ENCODE peak calls at places on chromosomes 4 and X, in five cellular contexts. One of them, this sample, is unnamed.

GRCh38 chrX:153582896-153583295 is 16.0 kb downstream of the CCNQ start:
- DNase-seq in dorsolateral prefrontal cortex: no peak
- DNase-seq in GM03348: no peak
- DNase-seq in EH: no peak
- DNase-seq in occipital lobe: no peak
- DNase-seq in this sample: no peak

GRCh38 chr4:182897601-182898478 is 19.3 kb downstream of the DCTD start:
- DNase-seq in dorsolateral prefrontal cortex: no peak
- DNase-seq in GM03348: no peak
- DNase-seq in EH: no peak
- DNase-seq in occipital lobe: no peak
- DNase-seq in this sample: no peak

GRCh38 chr4:99832313-99832712 is 15.7 kb downstream of the DAPP1 start:
- DNase-seq in dorsolateral prefrontal cortex: no peak
- DNase-seq in GM03348: no peak
- DNase-seq in EH: no peak
- DNase-seq in occipital lobe: no peak
- DNase-seq in this sample: no peak

GRCh38 chr4:76654796-76655195 is 219.8 kb downstream of the SHROOM3 start:
- DNase-seq in dorsolateral prefrontal cortex: no peak
- DNase-seq in GM03348: peak; percentile 39
- DNase-seq in EH: peak; percentile 58
- DNase-seq in occipital lobe: no peak
- DNase-seq in this sample: no peak

GRCh38 chrX:47958943-47959342 is 44.8 kb downstream of the ZNF182 start:
- DNase-seq in dorsolateral prefrontal cortex: no peak
- DNase-seq in GM03348: peak; percentile 7
- DNase-seq in EH: peak; percentile 3
- DNase-seq in occipital lobe: no peak
- DNase-seq in this sample: no peak

GRCh38 chr4:125016892-125017299 is 297.9 kb upstream of the FAT4 start:
- DNase-seq in dorsolateral prefrontal cortex: no peak
- DNase-seq in GM03348: no peak
- DNase-seq in EH: no peak
- DNase-seq in occipital lobe: no peak
- DNase-seq in this sample: no peak

GRCh38 chr4:158856852-158857251 is 88.0 kb downstream of the FNIP2 start:
- DNase-seq in dorsolateral prefrontal cortex: no peak
- DNase-seq in GM03348: peak; percentile 47
- DNase-seq in EH: peak; percentile 67
- DNase-seq in occipital lobe: no peak
- DNase-seq in this sample: peak; percentile 25

GRCh38 chr4:36511785-36512184 is 230.4 kb downstream of the DTHD1 start:
- DNase-seq in dorsolateral prefrontal cortex: no peak
- DNase-seq in GM03348: no peak
- DNase-seq in EH: no peak
- DNase-seq in occipital lobe: no peak
- DNase-seq in this sample: no peak

GRCh38 chr4:112358415-112358814 is 61.2 kb downstream of the ALPK1 start:
- DNase-seq in dorsolateral prefrontal cortex: no peak
- DNase-seq in GM03348: no peak
- DNase-seq in EH: no peak
- DNase-seq in occipital lobe: no peak
- DNase-seq in this sample: no peak

GRCh38 chrX:103063918-103064434 is at the start of gene BEX1:
- DNase-seq in dorsolateral prefrontal cortex: peak; percentile 88
- DNase-seq in GM03348: peak; percentile 27
- DNase-seq in EH: peak; percentile 59
- DNase-seq in occipital lobe: peak; percentile 71
- DNase-seq in this sample: peak; percentile 3